ENCODE peak calls at places on chromosomes 3 and 15, in seven cellular contexts. V is kidney glomerular epithelial cell, Z is HCEC 1CT, S is NCI-H1930, A is NCI-H187 treated with DMSO at 0.1 percent for 48 hours, J is B cell, T is GM12892. Y is an unnamed sample.

GRCh38 chr3:128424508-128425069 is 42.1 kb downstream of the DNAJB8 start:
- DNase-seq in V (no peak), T (no peak), Z (peak; percentile 76), A (no peak), S (no peak), J (no peak), Y (no peak)

GRCh38 chr15:74006774-74007639 is 12.5 kb downstream of the PML start:
- DNase-seq in Z (no peak), V (no peak), J (no peak), S (no peak), A (no peak), T (no peak), Y (no peak)

GRCh38 chr3:101988591-101988990 is 139.3 kb downstream of the NFKBIZ start:
- DNase-seq in S (no peak), V (no peak), J (no peak), T (no peak), Z (no peak), A (no peak), Y (no peak)

GRCh38 chr3:113405180-113405579 is 36.1 kb downstream of the CFAP44 start:
- DNase-seq in T (no peak), V (no peak), J (no peak), A (no peak), S (no peak), Z (peak; percentile 53), Y (no peak)

GRCh38 chr3:184143327-184143726 is 8.2 kb downstream of the EIF2B5 start:
- DNase-seq in T (no peak), V (no peak), S (no peak), J (no peak), A (no peak), Z (no peak), Y (no peak)

GRCh38 chr15:90870354-90871096 is 2.1 kb downstream of the FURIN start:
- DNase-seq in J (no peak), V (no peak), A (no peak), Z (no peak), S (no peak), T (no peak), Y (no peak)

GRCh38 chr15:62989366-62990055 is 53.0 kb upstream of the TPM1 start:
- DNase-seq in Z (no peak), J (no peak), V (peak; percentile 48), T (no peak), A (no peak), S (no peak), Y (no peak)

GRCh38 chr15:79562538-79563298 is 130.6 kb downstream of the MINAR1 start:
- DNase-seq in T (no peak), Z (no peak), J (no peak), A (no peak), S (no peak), V (no peak), Y (no peak)

GRCh38 chr3:128277378-128278049 is 124.2 kb downstream of the EEFSEC start:
- DNase-seq in A (no peak), S (no peak), Z (no peak), T (no peak), V (no peak), J (no peak), Y (no peak)

GRCh38 chr3:16132926-16133325 is 41.6 kb upstream of the GALNT15 start:
- DNase-seq in Z (no peak), V (no peak), T (no peak), A (no peak), J (no peak), S (no peak), Y (no peak)

GRCh38 chr3:149589332-149589731 is 68.5 kb downstream of the WWTR1 start:
- DNase-seq in Z (peak; percentile 81), S (no peak), V (no peak), A (no peak), T (no peak), J (no peak), Y (no peak)

GRCh38 chr3:36434682-36435426 is 54.5 kb downstream of the STAC start:
- DNase-seq in Z (no peak), T (no peak), S (no peak), V (peak; percentile 70), J (no peak), A (no peak), Y (no peak)

GRCh38 chr15:71325461-71325860 is 210.2 kb downstream of the THSD4 start:
- DNase-seq in A (no peak), T (no peak), V (no peak), J (no peak), Z (peak; percentile 75), S (no peak), Y (no peak)

GRCh38 chr3:72481542-72481941 is 366.7 kb downstream of the SHQ1 start:
- DNase-seq in S (no peak), V (no peak), A (no peak), T (no peak), J (no peak), Z (no peak), Y (no peak)

GRCh38 chr15:67010898-67011619 is 54.3 kb upstream of the SMAD3 start:
- DNase-seq in J (no peak), S (no peak), Z (no peak), A (no peak), T (no peak), V (no peak), Y (no peak)

GRCh38 chr3:147963711-147964110 is 554.5 kb downstream of the ZIC1 start:
- DNase-seq in Z (peak; percentile 10), T (no peak), S (no peak), J (no peak), A (no peak), V (no peak), Y (no peak)

GRCh38 chr3:169389925-169390253 is 273.6 kb downstream of the MECOM start:
- DNase-seq in S (no peak), J (no peak), Z (no peak), A (no peak), T (no peak), V (no peak), Y (no peak)

GRCh38 chr3:138460536-138461205 is 26.3 kb downstream of the ESYT3 start:
- DNase-seq in Z (no peak), J (no peak), V (no peak), T (no peak), S (no peak), A (no peak), Y (no peak)

GRCh38 chr3:169227911-169228310 is 435.6 kb downstream of the MECOM start:
- DNase-seq in T (no peak), Z (no peak), J (no peak), S (no peak), A (no peak), V (no peak), Y (no peak)

GRCh38 chr3:188220097-188220788 is 66.3 kb downstream of the LPP start:
- DNase-seq in V (no peak), T (no peak), J (no peak), Z (peak; percentile 84), S (no peak), A (no peak), Y (no peak)

GRCh38 chr3:10835406-10835805 is 19.4 kb downstream of the SLC6A11 start:
- DNase-seq in S (no peak), V (no peak), Z (no peak), J (no peak), A (no peak), T (no peak), Y (no peak)

GRCh38 chr15:25051399-25052154 is 96.8 kb downstream of the SNRPN start:
- DNase-seq in V (no peak), S (no peak), A (no peak), T (no peak), J (no peak), Z (no peak), Y (no peak)

GRCh38 chr3:37492977-37493471 is 318.6 kb upstream of the LRRFIP2 start:
- DNase-seq in J (no peak), V (no peak), Z (no peak), A (peak; percentile 80), S (no peak), T (no peak), Y (peak; percentile 53)

GRCh38 chr3:12503126-12503952 is 19.1 kb downstream of the TSEN2 start:
- DNase-seq in A (no peak), J (no peak), Z (no peak), S (no peak), T (no peak), V (no peak), Y (no peak)

GRCh38 chr3:2993719-2994118 is 116.5 kb downstream of the IL5RA start:
- DNase-seq in Z (no peak), A (no peak), J (no peak), V (no peak), T (no peak), S (no peak), Y (no peak)

GRCh38 chr3:152321806-152322377 is 53.2 kb downstream of the MBNL1 start:
- DNase-seq in S (no peak), Z (no peak), T (no peak), J (no peak), A (no peak), V (no peak), Y (no peak)

GRCh38 chr3:16842710-16843270 is 42.0 kb upstream of the PLCL2 start:
- DNase-seq in S (no peak), J (no peak), V (no peak), A (peak; percentile 77), T (no peak), Z (no peak), Y (peak; percentile 60)

GRCh38 chr3:111081008-111081545 is 9.5 kb downstream of the NECTIN3 start:
- DNase-seq in T (no peak), A (no peak), J (no peak), Z (peak; percentile 71), V (no peak), S (no peak), Y (no peak)

GRCh38 chr3:159989973-159990846 is 1.6 kb downstream of the IL12A start:
- DNase-seq in S (no peak), Z (no peak), J (no peak), T (no peak), V (no peak), A (no peak), Y (no peak)

GRCh38 chr15:74307827-74308642 is 59.4 kb downstream of the CYP11A1 start:
- DNase-seq in S (no peak), Z (peak; percentile 49), T (peak; percentile 66), A (peak; percentile 64), J (no peak), V (peak; percentile 16), Y (peak; percentile 70)

GRCh38 chr3:46878796-46879436 is 1.4 kb downstream of the PTH1R start:
- DNase-seq in A (no peak), J (no peak), Z (no peak), T (no peak), V (no peak), S (no peak), Y (no peak)

GRCh38 chr15:79901958-79902357 is 5.1 kb upstream of the MTHFS start:
- DNase-seq in V (no peak), J (no peak), A (no peak), Z (no peak), S (no peak), T (no peak), Y (no peak)

GRCh38 chr3:156677536-156677935 is 3.1 kb downstream of the TIPARP start:
- DNase-seq in A (no peak), T (no peak), V (no peak), Z (no peak), S (no peak), J (no peak), Y (no peak)

Y was measured in NCI-H1436 treated with DMSO at 0.1 percent for 48 hours.